ENCODE peak calls at places on chromosomes 5 and 9, in four cellular contexts. M is mesenchymal stem cell, V is IMR-90, L is H9. B is an unnamed sample.

GRCh38 chr9:112380771-112381181 is 868 bp downstream of the HSDL2 start:
- DNase-seq in M (peak; percentile 50), V (peak; percentile 29), L (no peak), B (no peak)

GRCh38 chr5:88833371-88834107 is 49.4 kb downstream of the MEF2C start:
- DNase-seq in M (peak; percentile 51), V (peak; percentile 74), L (no peak), B (no peak)

GRCh38 chr5:2695200-2695891 is 56.1 kb downstream of the IRX2 start:
- DNase-seq in M (no peak), V (no peak), L (no peak), B (no peak)

GRCh38 chr5:150485770-150486401 is 22.0 kb upstream of the NDST1 start:
- DNase-seq in M (peak; percentile 60), V (peak; percentile 46), L (peak; percentile 46), B (peak; percentile 67)

GRCh38 chr5:158170060-158170459 is 311.1 kb upstream of the CLINT1 start:
- DNase-seq in M (no peak), V (no peak), L (no peak), B (no peak)

GRCh38 chr9:89234636-89235035 is 56.0 kb upstream of the SHC3 start:
- DNase-seq in M (no peak), V (peak; percentile 13), L (peak; percentile 63), B (no peak)

GRCh38 chr5:136128416-136128935 is 4.2 kb upstream of the SMAD5 start:
- DNase-seq in M (no peak), V (no peak), L (no peak), B (no peak)

GRCh38 chr5:40680741-40681350 is 1.1 kb downstream of the PTGER4 start:
- DNase-seq in M (peak; percentile 46), V (no peak), L (peak; percentile 54), B (no peak)

GRCh38 chr9:133468777-133469455 is 9.1 kb downstream of the CACFD1 start:
- DNase-seq in M (no peak), V (no peak), L (no peak), B (no peak)

GRCh38 chr5:172090976-172091547 is 84.6 kb upstream of the FBXW11 start:
- DNase-seq in M (no peak), V (no peak), L (peak; percentile 8), B (no peak)

GRCh38 chr9:114958021-114958846 is 27.8 kb upstream of the TNFSF8 start:
- DNase-seq in M (no peak), V (no peak), L (no peak), B (no peak)

GRCh38 chr5:142356318-142356715 is 31.5 kb upstream of the SPRY4 start:
- DNase-seq in M (peak; percentile 93), V (peak; percentile 79), L (no peak), B (no peak)

GRCh38 chr5:165525268-165525667 is 2019.8 kb downstream of the MAT2B start:
- DNase-seq in M (peak; percentile 80), V (peak; percentile 91), L (no peak), B (no peak)

GRCh38 chr9:127838375-127839078 is 15.9 kb downstream of the ENG start:
- DNase-seq in M (peak; percentile 98), V (peak; percentile 93), L (no peak), B (no peak)

GRCh38 chr5:6754766-6755165 is 41.5 kb downstream of the TENT4A start:
- DNase-seq in M (no peak), V (no peak), L (no peak), B (no peak)

GRCh38 chr5:163509288-163510040 is 4.0 kb downstream of the MAT2B start:
- DNase-seq in M (peak; percentile 36), V (peak; percentile 71), L (no peak), B (no peak)

GRCh38 chr5:91283899-91284298 is 99.2 kb downstream of the ARRDC3 start:
- DNase-seq in M (peak; percentile 31), V (peak; percentile 81), L (no peak), B (no peak)

GRCh38 chr9:124894741-124895170 is 32.8 kb downstream of the ARPC5L start:
- DNase-seq in M (peak; percentile 65), V (peak; percentile 55), L (peak; percentile 60), B (no peak)

GRCh38 chr5:141501805-141502204 is 12.9 kb downstream of the PCDHGC5 start:
- DNase-seq in M (no peak), V (no peak), L (no peak), B (no peak)

GRCh38 chr5:175663191-175664184 is 5.6 kb downstream of the HRH2 start:
- DNase-seq in M (no peak), V (no peak), L (no peak), B (no peak)

GRCh38 chr5:20445326-20445860 is 457.4 kb upstream of the CDH18 start:
- DNase-seq in M (no peak), V (no peak), L (no peak), B (no peak)

GRCh38 chr9:132036521-132036920 is 43.1 kb downstream of the MED27 start:
- DNase-seq in M (no peak), V (no peak), L (no peak), B (no peak)

GRCh38 chr9:132039284-132039683 is 40.4 kb downstream of the MED27 start:
- DNase-seq in M (no peak), V (no peak), L (no peak), B (no peak)

GRCh38 chr9:132037470-132037869 is 42.2 kb downstream of the MED27 start:
- DNase-seq in M (no peak), V (no peak), L (no peak), B (no peak)

GRCh38 chr9:132032584-132032945 is 47.1 kb downstream of the MED27 start:
- DNase-seq in M (no peak), V (no peak), L (peak; percentile 45), B (no peak)

DNA sequence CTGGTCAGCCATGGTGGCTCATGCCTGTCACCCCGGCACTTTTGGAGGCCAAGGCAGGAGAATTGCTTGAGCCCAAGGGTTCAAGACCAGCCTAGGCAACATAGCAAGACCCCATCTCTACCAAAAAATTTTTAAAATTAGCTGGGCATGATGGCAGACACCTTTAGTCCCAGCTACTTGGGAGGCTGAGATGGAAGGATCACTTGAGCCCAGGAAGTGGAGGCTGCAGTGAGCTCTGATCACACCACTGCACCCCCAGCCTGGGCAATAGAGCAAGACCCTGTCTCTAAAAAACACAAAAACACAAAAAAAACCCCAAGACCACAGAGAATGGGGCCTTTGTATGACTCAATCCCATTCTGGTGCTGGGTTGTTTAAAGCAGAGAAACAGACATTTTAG is 44.0 kb downstream of the MED27 start:
- DNase-seq in M (no peak), V (no peak), L (no peak), B (no peak)
- H3K14ac ChIP-seq in M (no peak overlapping the region), V (no peak overlapping the region), L (no peak overlapping the region), B (no peak overlapping the region)

DNA sequence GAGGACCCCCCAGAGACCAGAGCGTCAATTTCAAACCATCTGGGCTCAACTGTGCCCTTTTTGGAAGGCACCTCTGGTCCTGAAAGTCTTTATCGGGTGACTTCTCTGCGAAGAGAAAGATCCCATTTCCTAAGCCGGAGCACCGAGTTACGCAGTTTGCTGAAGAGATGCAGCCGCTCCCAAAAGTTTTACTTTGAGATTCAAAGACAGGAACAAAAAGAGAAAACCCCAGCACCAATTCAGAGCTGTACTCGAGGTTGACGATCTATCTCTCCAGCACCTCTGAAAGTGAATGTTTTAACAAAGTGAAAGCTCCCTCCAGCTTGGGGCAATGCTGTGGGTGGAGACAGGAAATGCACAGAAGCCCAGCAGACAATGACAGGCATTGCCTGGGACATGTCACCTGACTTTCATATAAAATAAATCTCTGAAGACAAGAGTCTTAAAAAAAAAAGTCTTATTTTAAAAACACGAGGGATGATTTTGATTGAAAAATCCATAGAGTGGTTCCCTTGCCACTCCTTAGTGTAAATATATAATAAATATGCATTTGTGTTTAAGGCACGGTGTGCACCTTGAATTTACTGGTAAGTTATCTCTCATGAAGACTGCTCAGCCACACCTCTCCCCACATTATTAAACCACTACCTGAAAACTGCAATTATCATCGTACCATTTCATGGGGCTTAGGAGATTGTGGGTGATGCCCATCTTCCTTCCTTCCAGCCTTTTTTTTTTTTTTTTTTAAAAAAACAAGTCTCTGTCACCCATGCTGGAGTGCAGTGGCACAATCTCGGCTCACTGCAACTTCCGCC is 79.9 kb downstream of the FNBP1 start:
- DNase-seq in M (peak; percentile 80), V (peak; percentile 49), L (peak; percentile 59), B (no peak)
- H3K14ac ChIP-seq in M (no peak overlapping the region), V (peak overlapping the region; percentile 92), L (peak overlapping the region; percentile 78), B (no peak overlapping the region)

DNA sequence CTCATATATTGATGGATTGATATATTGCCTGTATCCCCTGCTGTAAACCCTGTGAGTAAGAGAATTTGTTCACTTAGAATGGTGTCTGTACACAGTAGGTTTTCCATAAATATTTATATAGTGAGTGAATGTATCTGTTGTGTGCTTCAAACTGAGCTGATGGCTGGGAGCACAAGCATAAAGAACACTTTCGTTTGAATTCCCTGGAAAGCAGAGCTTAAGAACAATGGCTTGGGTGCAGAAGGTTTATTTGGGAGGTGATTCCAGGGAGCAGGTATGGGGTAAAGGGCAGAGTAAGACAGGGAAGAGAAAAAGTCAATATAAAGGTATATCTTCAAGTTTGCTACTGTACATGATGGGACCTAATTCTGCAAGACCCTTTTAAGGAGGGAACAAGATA is 190.9 kb upstream of the TRIM32 start:
- DNase-seq in M (no peak), V (no peak), L (no peak), B (no peak)
- H3K14ac ChIP-seq in M (no peak overlapping the region), V (no peak overlapping the region), L (no peak overlapping the region), B (no peak overlapping the region)

GRCh38 chr9:137087409-137087925 is 682 bp downstream of the MAN1B1 start:
- DNase-seq in M (peak; percentile 17), V (no peak), L (no peak), B (no peak)
- H3K14ac ChIP-seq in M (peak overlapping the region; percentile 89), V (peak overlapping the region; percentile 77), L (no peak overlapping the region), B (peak overlapping the region; percentile 87)